ENCODE peak calls at places on chromosomes 12 and 14, in four cellular contexts. P, X, Y and I are unnamed samples.

GRCh38 chr14:54200726-54201125 is 196.1 kb upstream of the CDKN3 start:
- DNase-seq in X (no peak), P (no peak), Y (no peak), I (no peak)

GRCh38 chr14:52473557-52473956 is 78.7 kb downstream of the TXNDC16 start:
- DNase-seq in X (no peak), P (no peak), Y (no peak), I (no peak)

GRCh38 chr12:98696036-98696646 is 51.1 kb downstream of the APAF1 start:
- DNase-seq in X (peak), P (no peak), Y (no peak), I (no peak)

GRCh38 chr12:28172434-28173030 is 17.7 kb upstream of the CCDC91 start:
- DNase-seq in P (no peak), X (peak), Y (no peak), I (no peak)

GRCh38 chr12:4282103-4282891 is 8.7 kb downstream of the CCND2 start:
- DNase-seq in Y (no peak), X (peak), P (no peak), I (no peak)

GRCh38 chr14:28515571-28515970 is 251.0 kb upstream of the FOXG1 start:
- DNase-seq in X (no peak), Y (no peak), P (no peak), I (no peak)

GRCh38 chr14:65304963-65305362 is 107.6 kb upstream of the FUT8 start:
- DNase-seq in X (no peak), Y (no peak), P (no peak), I (no peak)

GRCh38 chr12:122895757-122896636 is at the start of gene VPS37B:
- DNase-seq in P (peak), Y (peak), X (peak), I (peak)

GRCh38 chr14:52131640-52132320 is 62.9 kb upstream of the NID2 start:
- DNase-seq in X (peak), P (no peak), Y (peak), I (peak)

GRCh38 chr14:29810657-29811056 is 117.0 kb downstream of the PRKD1 start:
- DNase-seq in Y (no peak), X (no peak), P (no peak), I (no peak)

GRCh38 chr14:57390806-57391562 is 598 bp downstream of the NAA30 start:
- DNase-seq in X (peak), P (no peak), Y (peak), I (peak)

GRCh38 chr14:34374998-34375740 is 86.9 kb downstream of the SPTSSA start:
- DNase-seq in Y (no peak), P (no peak), X (no peak), I (no peak)

DNA sequence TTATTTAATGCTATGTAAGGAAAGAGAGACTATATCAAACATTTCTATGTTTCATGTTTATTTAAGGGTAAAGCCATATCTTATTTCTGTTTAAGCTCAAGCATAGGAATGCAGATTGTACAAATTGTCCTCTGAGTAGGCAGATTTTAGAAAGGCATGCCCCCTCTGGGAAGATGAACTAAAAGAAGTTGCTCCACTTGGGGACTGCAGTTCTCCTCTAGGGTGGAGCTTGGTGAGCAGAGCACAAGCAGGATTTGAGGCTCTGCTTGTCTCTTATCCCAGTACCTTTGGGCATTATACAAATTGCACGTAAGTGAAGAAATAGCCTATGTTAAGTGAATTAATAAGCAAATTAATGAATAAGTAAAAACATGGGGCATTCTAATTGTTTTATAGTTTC is 96.2 kb upstream of the PDE3A start:
- DNase-seq in Y (no peak), P (no peak), X (no peak), I (no peak)
- H3K27ac ChIP-seq in Y (peak), P (no peak), X (no peak), I (no peak)

GRCh38 chr14:21251215-21251614 is 18.0 kb downstream of the HNRNPC start:
- DNase-seq in Y (no peak), X (no peak), P (no peak), I (no peak)
- H3K27ac ChIP-seq in Y (no peak), X (no peak), P (no peak), I (no peak)

DNA sequence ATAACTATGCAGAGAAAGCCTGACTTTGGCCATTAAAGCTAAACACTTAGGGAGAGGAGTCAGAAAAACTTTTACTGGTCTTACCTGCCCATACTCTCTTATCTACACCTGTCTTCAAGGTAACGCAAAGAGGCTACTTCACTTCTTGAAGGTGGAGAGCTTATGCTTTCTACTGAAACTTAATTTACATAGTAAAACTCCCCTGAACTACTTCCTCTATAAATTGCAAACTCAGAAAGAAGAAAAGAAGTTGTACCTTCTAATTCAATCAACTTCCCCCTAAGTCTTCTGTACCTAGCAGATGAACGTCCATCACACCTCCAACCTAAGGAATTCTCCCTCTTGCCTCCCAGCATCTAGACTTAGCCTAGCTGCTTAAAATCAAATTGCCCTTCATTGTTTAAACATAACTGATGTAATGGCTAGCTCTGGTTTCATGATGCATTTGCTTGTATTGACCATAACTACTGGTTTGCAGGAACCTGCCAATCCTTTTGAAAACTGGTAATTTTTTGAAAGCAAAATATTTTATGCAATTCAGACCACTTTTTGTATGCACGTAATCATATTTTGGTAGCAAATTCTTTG is 87.7 kb downstream of the STON2 start:
- DNase-seq in Y (no peak), X (peak), P (no peak), I (no peak)
- H3K27ac ChIP-seq in Y (no peak), X (no peak), P (peak), I (peak)

GRCh38 chr12:130838284-130838950 is 633 bp downstream of the STX2 start:
- DNase-seq in Y (peak), X (peak), P (no peak), I (peak)
- H3K27ac ChIP-seq in Y (peak), X (no peak), P (peak), I (no peak)

DNA sequence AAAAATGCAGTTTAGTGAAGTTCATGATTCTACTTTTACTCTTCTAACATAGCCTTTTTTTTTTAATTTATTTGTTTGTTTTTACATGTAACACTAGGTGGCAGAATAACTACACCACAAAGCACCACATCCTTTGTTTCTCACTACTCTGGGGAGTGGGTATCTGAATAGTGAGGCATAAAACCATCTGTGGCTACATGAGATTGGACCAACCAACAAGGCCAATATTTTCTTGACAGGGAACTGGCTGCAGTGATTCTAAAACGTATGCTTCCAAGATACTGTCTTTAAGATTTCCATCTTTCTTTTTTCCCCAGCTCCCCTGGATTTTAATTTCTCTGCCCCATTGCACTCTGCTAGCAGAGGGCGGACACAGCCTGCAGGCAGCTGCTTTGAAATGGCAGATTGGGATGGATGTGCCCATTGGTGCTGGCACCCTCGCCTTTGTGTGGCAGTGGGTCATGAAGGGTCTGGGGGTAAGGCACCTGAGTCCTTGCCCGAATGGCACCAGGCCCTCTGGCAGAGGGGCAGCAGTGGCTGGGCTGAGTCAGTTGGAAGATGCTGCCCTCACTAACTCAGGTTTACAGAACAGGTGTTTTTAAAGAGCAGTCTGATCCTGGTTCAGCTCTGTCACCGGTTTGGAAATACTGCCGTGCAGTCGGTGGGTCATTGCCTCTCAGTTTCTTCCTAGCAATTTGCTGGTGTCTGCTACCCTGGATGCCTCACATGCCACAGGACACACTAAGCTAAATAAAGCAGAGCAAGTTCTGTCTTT is 429.1 kb downstream of the RAD51B start:
- DNase-seq in X (peak), Y (peak), P (no peak), I (no peak)
- H3K27ac ChIP-seq in X (no peak), Y (peak), P (peak), I (peak)